ENCODE peak calls at places on chromosomes 4 and X, in six cellular contexts. One of them, this sample, is unnamed.

GRCh38 chrX:24242649-24243556 is 71.0 kb downstream of the SUPT20HL2 start:
- DNase-seq in activated naive CD8-positive, alpha-beta T cell treated with anti-CD3 and anti-CD28 coated beads, Interleukin-2, amount 10 ng/mL, durations not matched to agents 7 days and 5 days: no peak
- DNase-seq in B cell: peak
- DNase-seq in amygdala: peak
- DNase-seq in MG63: peak
- DNase-seq in activated T-cell treated with anti-CD3 and anti-CD28 coated beads for 1 hour: no peak
- DNase-seq in this sample: no peak

GRCh38 chr4:184382189-184382846 is 92.0 kb downstream of the IRF2 start:
- DNase-seq in activated naive CD8-positive, alpha-beta T cell treated with anti-CD3 and anti-CD28 coated beads, Interleukin-2, amount 10 ng/mL, durations not matched to agents 7 days and 5 days: no peak
- DNase-seq in amygdala: no peak
- DNase-seq in MG63: no peak
- DNase-seq in B cell: peak
- DNase-seq in activated T-cell treated with anti-CD3 and anti-CD28 coated beads for 1 hour: no peak
- DNase-seq in this sample: no peak

GRCh38 chr4:7539659-7540058 is 104.9 kb upstream of the PSAPL1 start:
- DNase-seq in MG63: peak
- DNase-seq in amygdala: no peak
- DNase-seq in activated naive CD8-positive, alpha-beta T cell treated with anti-CD3 and anti-CD28 coated beads, Interleukin-2, amount 10 ng/mL, durations not matched to agents 7 days and 5 days: peak
- DNase-seq in B cell: peak
- DNase-seq in activated T-cell treated with anti-CD3 and anti-CD28 coated beads for 1 hour: peak
- DNase-seq in this sample: peak

GRCh38 chrX:132480581-132481203 is 8.1 kb downstream of the MBNL3 start:
- DNase-seq in activated T-cell treated with anti-CD3 and anti-CD28 coated beads for 1 hour: no peak
- DNase-seq in MG63: peak
- DNase-seq in B cell: peak
- DNase-seq in activated naive CD8-positive, alpha-beta T cell treated with anti-CD3 and anti-CD28 coated beads, Interleukin-2, amount 10 ng/mL, durations not matched to agents 7 days and 5 days: peak
- DNase-seq in amygdala: no peak
- DNase-seq in this sample: no peak

GRCh38 chrX:38117485-38117884 is 103.2 kb downstream of the SRPX start:
- DNase-seq in activated T-cell treated with anti-CD3 and anti-CD28 coated beads for 1 hour: no peak
- DNase-seq in amygdala: no peak
- DNase-seq in B cell: no peak
- DNase-seq in activated naive CD8-positive, alpha-beta T cell treated with anti-CD3 and anti-CD28 coated beads, Interleukin-2, amount 10 ng/mL, durations not matched to agents 7 days and 5 days: no peak
- DNase-seq in MG63: peak
- DNase-seq in this sample: no peak

GRCh38 chr4:2925496-2925895 is 37.7 kb downstream of the NOP14 start:
- DNase-seq in activated T-cell treated with anti-CD3 and anti-CD28 coated beads for 1 hour: no peak
- DNase-seq in MG63: no peak
- DNase-seq in activated naive CD8-positive, alpha-beta T cell treated with anti-CD3 and anti-CD28 coated beads, Interleukin-2, amount 10 ng/mL, durations not matched to agents 7 days and 5 days: peak
- DNase-seq in amygdala: no peak
- DNase-seq in B cell: no peak
- DNase-seq in this sample: no peak

GRCh38 chr4:141636077-141636770 is at the start of gene IL15:
- DNase-seq in MG63: peak
- DNase-seq in B cell: peak
- DNase-seq in activated naive CD8-positive, alpha-beta T cell treated with anti-CD3 and anti-CD28 coated beads, Interleukin-2, amount 10 ng/mL, durations not matched to agents 7 days and 5 days: peak
- DNase-seq in amygdala: no peak
- DNase-seq in activated T-cell treated with anti-CD3 and anti-CD28 coated beads for 1 hour: peak
- DNase-seq in this sample: peak

GRCh38 chr4:36165256-36166005 is 78.9 kb downstream of the ARAP2 start:
- DNase-seq in MG63: no peak
- DNase-seq in activated T-cell treated with anti-CD3 and anti-CD28 coated beads for 1 hour: no peak
- DNase-seq in amygdala: no peak
- DNase-seq in B cell: no peak
- DNase-seq in activated naive CD8-positive, alpha-beta T cell treated with anti-CD3 and anti-CD28 coated beads, Interleukin-2, amount 10 ng/mL, durations not matched to agents 7 days and 5 days: no peak
- DNase-seq in this sample: no peak

GRCh38 chrX:340641-341423 is 22.2 kb upstream of the GTPBP6 start:
- DNase-seq in activated T-cell treated with anti-CD3 and anti-CD28 coated beads for 1 hour: no peak
- DNase-seq in amygdala: no peak
- DNase-seq in activated naive CD8-positive, alpha-beta T cell treated with anti-CD3 and anti-CD28 coated beads, Interleukin-2, amount 10 ng/mL, durations not matched to agents 7 days and 5 days: no peak
- DNase-seq in MG63: no peak
- DNase-seq in B cell: no peak
- DNase-seq in this sample: no peak

GRCh38 chrX:57451426-57452020 is 140.3 kb upstream of the ZXDB start:
- DNase-seq in activated naive CD8-positive, alpha-beta T cell treated with anti-CD3 and anti-CD28 coated beads, Interleukin-2, amount 10 ng/mL, durations not matched to agents 7 days and 5 days: no peak
- DNase-seq in MG63: no peak
- DNase-seq in amygdala: no peak
- DNase-seq in activated T-cell treated with anti-CD3 and anti-CD28 coated beads for 1 hour: no peak
- DNase-seq in B cell: no peak
- DNase-seq in this sample: no peak

GRCh38 chr4:6689506-6689960 is 4.1 kb upstream of the S100P start:
- DNase-seq in amygdala: no peak
- DNase-seq in activated naive CD8-positive, alpha-beta T cell treated with anti-CD3 and anti-CD28 coated beads, Interleukin-2, amount 10 ng/mL, durations not matched to agents 7 days and 5 days: peak
- DNase-seq in B cell: no peak
- DNase-seq in activated T-cell treated with anti-CD3 and anti-CD28 coated beads for 1 hour: no peak
- DNase-seq in MG63: no peak
- DNase-seq in this sample: no peak

GRCh38 chrX:68942141-68942540 is 113.3 kb downstream of the EFNB1 start:
- DNase-seq in activated naive CD8-positive, alpha-beta T cell treated with anti-CD3 and anti-CD28 coated beads, Interleukin-2, amount 10 ng/mL, durations not matched to agents 7 days and 5 days: no peak
- DNase-seq in MG63: no peak
- DNase-seq in B cell: no peak
- DNase-seq in activated T-cell treated with anti-CD3 and anti-CD28 coated beads for 1 hour: no peak
- DNase-seq in amygdala: no peak
- DNase-seq in this sample: no peak

This sample was measured in GM12891.